ENCODE peak calls at places on chromosome 10, in six cellular contexts. V, C, S, J, K and U are unnamed samples.

GRCh38 chr10:97463363-97464132 is 17.6 kb downstream of the ZDHHC16 start:
- DNase-seq in S (peak; percentile 56), C (peak; percentile 69), J (no peak), V (peak; percentile 28), K (peak; percentile 80), U (no peak)

GRCh38 chr10:96606946-96607345 is 20.1 kb upstream of the TM9SF3 start:
- DNase-seq in K (no peak), J (no peak), S (no peak), C (no peak), V (no peak), U (no peak)

GRCh38 chr10:33136271-33136670 is 178.2 kb upstream of the ITGB1 start:
- DNase-seq in C (peak; percentile 77), J (no peak), V (no peak), S (no peak), K (no peak), U (no peak)

GRCh38 chr10:97713828-97714400 is 384 bp downstream of the MARVELD1 start:
- DNase-seq in S (peak; percentile 70), J (peak; percentile 66), V (peak; percentile 76), K (peak; percentile 88), C (peak; percentile 74), U (peak; percentile 86)

GRCh38 chr10:44968101-44968886 is 8.7 kb downstream of the RASSF4 start:
- DNase-seq in V (peak; percentile 51), S (peak; percentile 43), C (no peak), K (no peak), J (no peak), U (peak; percentile 75)

GRCh38 chr10:63935705-63936104 is 414.5 kb downstream of the REEP3 start:
- DNase-seq in J (no peak), S (peak; percentile 13), K (no peak), C (no peak), V (no peak), U (no peak)

GRCh38 chr10:97733256-97733655 is 3.7 kb upstream of the ZFYVE27 start:
- DNase-seq in K (no peak), J (no peak), V (no peak), S (no peak), C (no peak), U (no peak)

GRCh38 chr10:107814865-107815487 is 650.5 kb upstream of the SORCS1 start:
- DNase-seq in V (peak; percentile 26), K (peak; percentile 77), J (no peak), S (peak; percentile 16), C (peak; percentile 5), U (no peak)

GRCh38 chr10:59575269-59575668 is 134.4 kb downstream of the SLC16A9 start:
- DNase-seq in S (no peak), K (no peak), J (no peak), V (no peak), C (no peak), U (no peak)

DNA sequence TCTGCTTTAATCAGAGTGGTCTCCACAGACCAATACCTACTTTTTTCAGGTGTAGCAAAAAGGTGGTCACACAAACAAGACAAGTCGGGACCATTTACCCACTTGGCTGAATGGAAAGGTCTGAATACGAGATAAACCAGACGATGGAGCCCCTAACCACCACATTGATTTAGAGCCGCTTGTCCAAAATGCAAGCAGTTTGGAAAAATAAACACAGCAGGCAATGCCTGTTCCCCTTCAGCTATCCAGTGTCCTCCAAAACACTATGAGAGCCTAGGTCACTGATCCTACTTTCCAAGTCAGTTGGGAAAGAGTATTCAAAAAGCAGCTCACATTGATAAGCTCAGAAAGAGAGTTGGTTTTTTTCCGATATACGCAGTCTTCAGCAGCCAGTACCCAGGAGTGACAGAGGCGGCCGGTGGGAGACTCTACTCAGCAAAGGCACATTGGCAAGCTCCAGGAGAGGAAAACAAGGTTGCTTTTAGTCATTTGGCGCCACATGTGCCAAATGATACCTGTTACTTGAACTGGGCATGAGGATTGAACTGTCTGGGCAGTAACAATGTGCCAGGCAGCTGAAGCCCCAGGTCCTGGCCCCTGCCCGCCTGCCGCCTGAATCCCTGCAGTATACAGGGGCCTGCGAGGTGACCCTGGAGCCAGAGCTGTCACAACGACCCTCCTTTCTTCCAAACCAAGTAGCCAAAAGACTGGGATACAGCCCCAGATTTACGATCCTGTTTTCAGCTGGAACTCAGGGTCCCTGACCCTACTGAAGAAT is 109.9 kb downstream of the PIP4K2A start:
- DNase-seq in K (no peak), J (no peak), V (no peak), C (no peak), S (no peak), U (no peak)
- H3K27ac ChIP-seq in K (no peak overlapping the region), J (peak overlapping the region; percentile 34), V (no peak overlapping the region), C (no peak overlapping the region), S (peak overlapping the region; percentile 67), U (peak overlapping the region; percentile 4)

GRCh38 chr10:12351447-12351846 is 2.1 kb downstream of the CAMK1D start:
- DNase-seq in S (no peak), J (no peak), K (no peak), C (no peak), V (no peak), U (no peak)
- H3K4me3 ChIP-seq in S (peak overlapping the region; percentile 84), J (peak overlapping the region; percentile 70), K (no peak overlapping the region), C (no peak overlapping the region), V (peak overlapping the region; percentile 94), U (no peak overlapping the region)

DNA sequence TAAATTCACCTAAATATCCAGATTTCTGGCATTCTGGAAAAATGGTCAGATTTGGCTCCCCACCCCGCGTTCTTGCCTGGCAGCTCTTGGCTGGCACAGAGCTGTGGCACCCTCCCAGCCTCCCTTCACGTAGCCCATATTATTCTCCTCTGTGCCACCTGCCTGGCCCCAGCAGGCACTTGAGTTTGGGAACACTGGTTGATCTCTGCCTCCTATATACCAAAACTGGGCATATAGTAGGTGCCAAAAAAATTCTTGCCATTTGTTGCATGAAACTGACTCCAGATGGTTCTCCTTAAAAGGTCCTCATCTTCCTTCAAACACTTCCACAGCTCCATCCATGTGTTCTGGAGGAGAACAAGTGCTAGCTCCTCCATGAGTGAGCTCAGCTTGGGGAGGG is 167.0 kb downstream of the RPS24 start:
- DNase-seq in S (no peak), J (no peak), C (no peak), K (no peak), V (no peak), U (no peak)
- TF ChIP-seq CTCF in S (no peak), J (no peak), C (no peak), K (no peak), V (no peak), U (no peak)

DNA sequence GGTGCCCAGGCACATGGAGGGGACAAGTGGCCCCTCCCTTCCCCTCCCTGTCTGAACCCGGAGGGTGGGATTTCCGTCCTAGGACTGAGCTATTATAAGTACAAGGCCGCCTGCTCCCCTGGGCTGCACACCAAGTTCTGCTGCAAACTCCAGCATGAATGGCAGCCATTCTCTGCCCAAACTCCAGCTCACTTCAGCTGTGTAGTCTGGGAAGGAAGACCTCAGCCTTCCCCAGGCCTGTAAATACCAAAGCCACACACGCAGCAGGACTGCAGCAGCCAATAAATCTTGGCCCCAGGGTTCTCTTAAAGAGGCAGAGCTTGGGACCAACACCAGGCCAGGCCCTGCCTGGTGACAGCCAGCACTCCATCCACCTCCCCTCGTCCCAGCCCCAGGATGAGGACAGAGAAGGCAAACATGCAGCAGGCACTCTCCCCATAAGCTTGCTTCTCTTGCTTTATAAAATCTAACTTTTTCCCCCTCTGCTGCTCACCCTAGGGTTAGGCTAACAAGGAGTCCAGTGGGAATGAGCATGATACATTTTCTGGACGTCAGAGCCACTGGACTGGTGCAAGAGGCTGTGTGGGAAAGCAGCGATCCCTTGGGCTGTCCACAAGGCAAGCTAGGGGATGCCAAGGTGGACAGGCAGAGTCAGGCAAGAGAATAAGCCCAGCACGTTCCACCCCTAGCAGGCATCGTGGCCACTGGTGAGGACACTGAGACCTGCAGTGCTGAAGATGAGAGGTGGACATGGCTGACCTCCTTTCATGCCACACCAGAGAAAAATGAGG is 291.1 kb upstream of the ZMIZ1 start:
- DNase-seq in K (peak; percentile 62), S (no peak), C (peak; percentile 57), V (peak; percentile 69), J (no peak), U (no peak)
- H3K27ac ChIP-seq in K (peak overlapping the region; percentile 69), S (no peak overlapping the region), C (no peak overlapping the region), V (peak overlapping the region; percentile 72), J (peak overlapping the region; percentile 7), U (peak overlapping the region; percentile 8)

GRCh38 chr10:26839966-26840627 is 20.7 kb downstream of the ABI1 start:
- DNase-seq in J (no peak), C (peak; percentile 74), K (no peak), S (no peak), V (no peak), U (no peak)

GRCh38 chr10:26841733-26842317 is 18.9 kb downstream of the ABI1 start:
- DNase-seq in S (no peak), C (no peak), J (no peak), V (no peak), K (no peak), U (no peak)

GRCh38 chr10:26844381-26844780 is 16.4 kb downstream of the ABI1 start:
- DNase-seq in K (no peak), C (no peak), J (no peak), S (no peak), V (no peak), U (no peak)

GRCh38 chr10:26843736-26844135 is 17.0 kb downstream of the ABI1 start:
- DNase-seq in K (no peak), J (no peak), V (no peak), C (no peak), S (no peak), U (no peak)

GRCh38 chr10:26840938-26841732 is 19.6 kb downstream of the ABI1 start:
- DNase-seq in K (no peak), S (no peak), J (no peak), V (no peak), C (no peak), U (no peak)
- H3K4me3 ChIP-seq in K (no peak overlapping the region), S (no peak overlapping the region), J (no peak overlapping the region), V (no peak overlapping the region), C (no peak overlapping the region), U (no peak overlapping the region)

DNA sequence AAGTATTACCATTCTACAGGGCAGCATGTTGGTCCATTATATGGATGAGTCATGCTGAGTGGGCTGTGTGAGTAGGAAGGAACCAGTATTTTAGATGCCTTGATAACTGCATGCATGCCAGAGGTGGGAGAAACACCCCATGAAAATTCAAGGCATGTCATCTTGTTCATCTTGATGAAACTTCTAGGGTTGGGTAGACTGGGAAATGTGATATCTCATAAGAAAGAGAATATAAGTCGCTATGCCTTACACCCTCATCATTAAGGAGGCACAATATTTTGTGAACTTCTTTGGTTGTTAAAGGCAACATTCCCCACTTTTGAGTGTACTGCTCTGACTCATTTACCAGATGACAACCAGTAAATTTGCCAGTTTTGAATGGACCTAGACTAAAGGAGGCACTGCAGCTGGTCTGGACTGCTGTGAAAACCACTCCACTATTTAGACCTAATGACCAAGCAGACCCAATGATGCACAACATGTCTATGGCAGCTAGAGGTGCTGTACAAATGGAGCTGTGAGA is 48.0 kb downstream of the ZNF365 start:
- DNase-seq in S (no peak), J (no peak), C (peak; percentile 90), K (no peak), V (no peak), U (no peak)
- TF ChIP-seq CTCF in S (no peak), J (no peak), C (peak; percentile 20), K (no peak), V (no peak), U (no peak)

DNA sequence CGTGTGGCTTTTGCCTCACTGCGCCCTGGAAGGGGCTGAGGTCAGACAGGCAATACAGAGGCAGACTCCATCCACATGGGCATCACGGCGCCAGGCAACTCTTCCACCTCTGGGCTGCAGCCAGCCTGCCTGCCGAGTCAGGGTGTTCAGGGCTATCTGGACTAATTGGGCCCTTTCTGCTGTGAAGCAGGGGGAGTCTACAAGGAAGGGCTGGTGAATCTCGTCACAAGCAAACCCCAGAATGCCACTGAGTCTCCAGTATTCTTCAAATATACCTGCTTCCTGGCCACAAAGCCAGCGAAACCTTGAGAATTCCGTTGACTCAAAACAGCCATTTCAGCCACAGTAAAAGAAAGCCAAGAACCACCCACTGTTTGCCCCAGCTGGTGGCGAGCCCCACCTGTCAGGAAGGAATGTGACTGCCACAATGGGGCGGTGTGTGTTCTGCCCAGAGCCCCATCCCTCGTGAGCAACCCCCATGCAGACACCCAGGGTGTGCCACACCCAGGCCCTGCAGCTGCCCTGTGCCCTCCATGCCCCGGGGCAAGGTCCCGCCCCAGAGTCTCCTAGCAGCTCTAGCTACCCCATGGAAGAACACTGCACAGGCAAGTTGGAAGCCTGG is 117.3 kb downstream of the FAM53B start:
- DNase-seq in C (no peak), J (no peak), K (no peak), S (no peak), V (no peak), U (peak; percentile 75)
- H3K27ac ChIP-seq in C (no peak overlapping the region), J (peak overlapping the region; percentile 46), K (no peak overlapping the region), S (peak overlapping the region; percentile 7), V (no peak overlapping the region), U (peak overlapping the region; percentile 32)